ENCODE peak calls at places on chromosome 22, in six cellular contexts. S is A549, C is endothelial cell of umbilical vein, U is GM12878, G is K562, X is HepG2. A is an unnamed sample.

GRCh38 chr22:44003776-44004460 is 20.2 kb upstream of the PARVB start:
- DNase-seq in X (no peak), G (peak; percentile 37), C (peak; percentile 60), S (no peak), U (no peak), A (no peak)

GRCh38 chr22:20080776-20081654 is 974 bp downstream of the DGCR8 start:
- DNase-seq in C (peak; percentile 63), X (peak; percentile 43), U (no peak), G (peak; percentile 76), S (peak; percentile 5), A (peak; percentile 52)

GRCh38 chr22:41563051-41563711 is 2.4 kb downstream of the CSDC2 start:
- DNase-seq in U (no peak), S (peak; percentile 44), C (peak; percentile 31), X (peak; percentile 43), G (peak; percentile 55), A (peak; percentile 67)

GRCh38 chr22:45008853-45009751 is 703 bp downstream of the PHF21B start:
- DNase-seq in X (no peak), U (no peak), C (no peak), G (peak; percentile 7), S (peak; percentile 14), A (no peak)

GRCh38 chr22:34105461-34106062 is 185.3 kb upstream of the LARGE1 start:
- DNase-seq in S (peak; percentile 2), X (peak; percentile 31), C (no peak), G (no peak), U (no peak), A (peak; percentile 56)

GRCh38 chr22:44589831-44590230 is 91.8 kb upstream of the RTL6 start:
- DNase-seq in U (no peak), X (no peak), C (no peak), S (no peak), G (no peak), A (no peak)

GRCh38 chr22:27433585-27434190 is 367.9 kb downstream of the MN1 start:
- DNase-seq in G (no peak), U (no peak), C (peak; percentile 12), X (no peak), S (no peak), A (no peak)

GRCh38 chr22:23826510-23827350 is 12.1 kb downstream of the DERL3 start:
- DNase-seq in X (no peak), S (no peak), U (no peak), G (no peak), C (no peak), A (no peak)

GRCh38 chr22:44385781-44386180 is 73.0 kb upstream of the SHISAL1 start:
- DNase-seq in S (no peak), G (no peak), U (no peak), X (no peak), C (no peak), A (no peak)

GRCh38 chr22:17744430-17744829 is 29.8 kb downstream of the BID start:
- DNase-seq in U (no peak), C (no peak), S (no peak), X (no peak), G (no peak), A (no peak)

GRCh38 chr22:42439821-42440674 is 7.8 kb upstream of the NFAM1 start:
- DNase-seq in X (no peak), U (no peak), C (peak; percentile 44), S (no peak), G (no peak), A (peak; percentile 78)

GRCh38 chr22:36966851-36967535 is 52.3 kb downstream of the TST start:
- DNase-seq in X (no peak), S (no peak), U (no peak), G (no peak), C (no peak), A (no peak)

GRCh38 chr22:36961626-36962025 is 48.2 kb downstream of the CSF2RB start:
- DNase-seq in X (no peak), U (no peak), G (no peak), S (no peak), C (no peak), A (no peak)

GRCh38 chr22:36965716-36966115 is 52.3 kb downstream of the CSF2RB start:
- DNase-seq in G (no peak), U (no peak), C (no peak), S (no peak), X (no peak), A (peak; percentile 11)

GRCh38 chr22:36964110-36964509 is 50.7 kb downstream of the CSF2RB start:
- DNase-seq in X (no peak), S (no peak), C (no peak), G (no peak), U (no peak), A (no peak)

DNA sequence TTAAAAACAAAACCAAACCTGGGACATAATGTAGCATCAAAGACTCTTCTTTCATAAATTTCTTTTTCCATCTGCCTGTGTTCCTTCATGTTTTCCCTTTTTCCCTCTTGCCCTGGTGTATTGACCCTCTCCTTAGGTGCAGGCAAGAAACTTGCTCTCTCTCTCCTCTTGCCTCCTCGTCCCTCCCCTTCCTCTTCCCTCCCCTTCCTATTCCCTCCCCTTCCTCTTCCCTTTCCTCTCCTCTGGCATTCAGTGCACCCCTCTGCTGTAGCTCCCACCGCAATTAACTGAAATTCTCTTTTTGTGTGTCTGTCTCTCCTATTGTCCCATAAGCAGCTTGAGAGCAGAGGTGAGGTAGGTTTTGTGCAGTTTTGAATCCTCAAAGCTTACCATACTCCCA is 49.9 kb downstream of the CSF2RB start:
- DNase-seq in S (no peak), X (no peak), U (no peak), G (no peak), C (no peak), A (no peak)
- TF ChIP-seq POLR2A in S (no peak), X (no peak), U (no peak), G (no peak), C (no peak), A (no peak)

GRCh38 chr22:30488121-30488520 is 16.3 kb upstream of the SEC14L3 start:
- DNase-seq in C (no peak), G (no peak), S (no peak), X (no peak), U (no peak), A (no peak)

GRCh38 chr22:30491381-30491780 is 14.1 kb downstream of the SEC14L4 start:
- DNase-seq in C (no peak), U (no peak), G (no peak), S (no peak), X (no peak), A (no peak)

GRCh38 chr22:30486661-30487115 is 14.9 kb upstream of the SEC14L3 start:
- DNase-seq in S (peak; percentile 24), C (no peak), G (no peak), U (no peak), X (no peak), A (no peak)

GRCh38 chr22:30492144-30492543 is 13.4 kb downstream of the SEC14L4 start:
- DNase-seq in C (no peak), U (no peak), X (no peak), S (no peak), G (no peak), A (no peak)

GRCh38 chr22:30490399-30490798 is 15.1 kb downstream of the SEC14L4 start:
- DNase-seq in S (no peak), X (peak; percentile 16), G (peak; percentile 50), C (no peak), U (no peak), A (no peak)
- TF ChIP-seq CTCF in S (no peak), X (peak; percentile 77), G (peak; percentile 66), C (no peak), U (peak; percentile 15), A (no peak)

GRCh38 chr22:25367756-25368155 is 148.3 kb downstream of the CRYBB2 start:
- DNase-seq in S (no peak), G (no peak), X (no peak), U (no peak), C (no peak), A (no peak)
- TF ChIP-seq MYC in S (no peak), G (no peak), X (no peak), U (no peak), C (no peak), A (no peak)

GRCh38 chr22:28819253-28820096 is 19.1 kb upstream of the XBP1 start:
- DNase-seq in X (peak; percentile 91), C (no peak), G (no peak), U (no peak), S (no peak), A (no peak)

GRCh38 chr22:28816994-28817530 is 16.7 kb upstream of the XBP1 start:
- DNase-seq in S (no peak), X (no peak), U (no peak), G (no peak), C (no peak), A (no peak)

GRCh38 chr22:28820885-28821284 is 20.5 kb upstream of the XBP1 start:
- DNase-seq in C (no peak), S (no peak), X (no peak), U (no peak), G (no peak), A (no peak)

GRCh38 chr22:28815729-28816128 is 15.4 kb upstream of the XBP1 start:
- DNase-seq in C (no peak), U (no peak), G (no peak), S (no peak), X (no peak), A (no peak)

GRCh38 chr22:28817919-28818859 is 17.8 kb upstream of the XBP1 start:
- DNase-seq in G (no peak), U (no peak), S (no peak), X (peak; percentile 79), C (no peak), A (peak; percentile 76)
- TF ChIP-seq POLR2A in G (no peak), U (no peak), S (no peak), X (peak; percentile 30), C (no peak), A (no peak)

GRCh38 chr22:38923463-38924196 is 33.8 kb upstream of the APOBEC3A start:
- DNase-seq in X (peak; percentile 88), S (peak; percentile 86), U (no peak), G (peak; percentile 72), C (peak; percentile 76), A (no peak)
- TF ChIP-seq CTCF in X (peak; percentile 43), S (no peak), U (no peak), G (peak; percentile 40), C (no peak), A (no peak)

GRCh38 chr22:47772864-47773263 is 1010.4 kb downstream of the TBC1D22A start:
- DNase-seq in G (no peak), C (no peak), X (no peak), U (no peak), S (no peak), A (no peak)

GRCh38 chr22:47765757-47766156 is 1003.3 kb downstream of the TBC1D22A start:
- DNase-seq in U (no peak), G (no peak), X (no peak), S (no peak), C (no peak), A (no peak)

GRCh38 chr22:47768027-47768426 is 1005.6 kb downstream of the TBC1D22A start:
- DNase-seq in G (no peak), C (no peak), U (no peak), S (no peak), X (no peak), A (no peak)

GRCh38 chr22:47767403-47767802 is 1005.0 kb downstream of the TBC1D22A start:
- DNase-seq in C (no peak), G (no peak), S (no peak), U (no peak), X (no peak), A (no peak)

GRCh38 chr22:47769652-47770051 is 1007.2 kb downstream of the TBC1D22A start:
- DNase-seq in U (no peak), X (no peak), C (no peak), G (no peak), S (no peak), A (no peak)
- TF ChIP-seq MYC in U (no peak), X (no peak), C (no peak), G (no peak), S (no peak), A (no peak)

A was measured in NB4.